ENCODE peak calls at places on chromosomes 13 and 19, in eight cellular contexts. T is colonic mucosa, R is Caco-2, X is iPS DF 6.9, S is HCT116, H is adipocyte, N is fibroblast of lung, W is ovary. J is an unnamed sample.

GRCh38 chr13:30319130-30319529 is 11.8 kb upstream of the KATNAL1 start:
- DNase-seq in W (no peak), H (no peak), T (no peak), S (no peak), X (no peak), N (no peak), R (no peak), J (peak; percentile 88)

GRCh38 chr13:90622547-90622946 is 724.9 kb upstream of the MIR17HG start:
- DNase-seq in H (peak; percentile 4), N (peak; percentile 66), S (no peak), W (no peak), X (no peak), T (no peak), R (no peak), J (no peak)

GRCh38 chr13:46905249-46905648 is 8.4 kb upstream of the HTR2A start:
- DNase-seq in T (no peak), R (no peak), N (no peak), W (no peak), S (no peak), X (no peak), H (no peak), J (no peak)

GRCh38 chr13:51818771-51819511 is 15.0 kb upstream of the DHRS12 start:
- DNase-seq in X (no peak), W (no peak), T (no peak), H (peak; percentile 91), S (no peak), R (no peak), N (peak; percentile 40), J (no peak)

GRCh38 chr19:30168760-30169159 is 203.4 kb upstream of the ZNF536 start:
- DNase-seq in T (no peak), W (no peak), R (no peak), N (no peak), H (no peak), X (no peak), S (no peak), J (no peak)

GRCh38 chr13:44011036-44011435 is 131.3 kb downstream of the LACC1 start:
- DNase-seq in T (no peak), W (no peak), N (peak; percentile 55), R (no peak), X (no peak), H (no peak), S (no peak), J (no peak)

GRCh38 chr13:44108345-44108858 is 228.7 kb downstream of the LACC1 start:
- DNase-seq in N (no peak), R (peak; percentile 89), S (no peak), T (peak; percentile 89), H (no peak), W (no peak), X (no peak), J (no peak)

GRCh38 chr13:57629391-57629804 is 2.1 kb upstream of the PCDH17 start:
- DNase-seq in H (peak; percentile 13), N (no peak), T (no peak), R (no peak), X (no peak), W (no peak), S (no peak), J (no peak)

GRCh38 chr13:33578786-33579185 is 239.2 kb upstream of the RFC3 start:
- DNase-seq in N (peak; percentile 23), X (no peak), R (no peak), W (no peak), H (no peak), S (no peak), T (no peak), J (no peak)

GRCh38 chr19:47158879-47159509 is 28.4 kb downstream of the SAE1 start:
- DNase-seq in R (no peak), W (no peak), S (no peak), T (no peak), N (peak; percentile 78), X (no peak), H (no peak), J (no peak)

GRCh38 chr13:65292488-65292901 is 1937.6 kb downstream of the PCDH9 start:
- DNase-seq in W (no peak), S (no peak), N (peak; percentile 87), X (no peak), H (peak; percentile 77), R (peak; percentile 17), T (no peak), J (no peak)

GRCh38 chr13:52356327-52356726 is 49.6 kb downstream of the THSD1 start:
- DNase-seq in R (no peak), W (no peak), N (peak; percentile 86), X (no peak), H (peak; percentile 25), T (no peak), S (no peak), J (no peak)

GRCh38 chr13:95298971-95299627 is 2.2 kb downstream of the ABCC4 start:
- DNase-seq in W (no peak), T (no peak), X (no peak), R (peak; percentile 24), N (peak; percentile 94), S (peak; percentile 36), H (peak; percentile 23), J (no peak)

GRCh38 chr13:102291587-102292218 is 110.1 kb downstream of the FGF14 start:
- DNase-seq in T (no peak), S (no peak), N (peak; percentile 38), X (no peak), R (no peak), W (no peak), H (no peak), J (no peak)

GRCh38 chr19:11446652-11447301 is 11.3 kb downstream of the PRKCSH start:
- DNase-seq in H (peak; percentile 63), R (peak; percentile 72), W (peak; percentile 61), N (no peak), X (no peak), T (peak; percentile 62), S (no peak), J (no peak)
- H3K36me3 ChIP-seq in H (peaks cover 61% of the 10 kb centered on the region), R (peaks cover 2% of the 10 kb centered on the region), W (no peaks in the 10 kb centered on the region), N (peaks cover 32% of the 10 kb centered on the region), X (peaks cover 44% of the 10 kb centered on the region), T (no peaks in the 10 kb centered on the region), S (peaks cover 43% of the 10 kb centered on the region), J (peaks cover 63% of the 10 kb centered on the region)

DNA sequence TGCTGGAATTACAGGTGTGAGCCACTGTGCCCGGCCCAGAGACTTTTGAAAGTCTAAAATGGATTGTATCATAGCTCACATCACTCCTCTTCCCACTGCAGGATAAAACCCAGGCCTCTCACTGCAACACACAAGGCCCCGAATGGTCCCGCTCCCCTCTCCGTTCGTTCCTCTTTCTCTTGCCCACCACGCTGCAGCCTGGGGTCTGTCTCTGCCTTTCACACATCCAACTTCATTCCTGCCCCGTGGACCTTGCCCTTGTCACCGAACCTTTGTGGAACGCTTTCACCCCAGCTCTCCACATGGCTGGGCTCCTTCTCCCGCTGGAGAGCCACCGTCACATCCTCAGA is 42.6 kb downstream of the NFIC start:
- DNase-seq in N (no peak), S (no peak), H (no peak), R (no peak), T (no peak), X (no peak), W (no peak), J (no peak)
- H3K4me1 ChIP-seq in N (peaks cover 18% of the 10 kb centered on the region), S (peaks cover 3% of the 10 kb centered on the region), H (peaks cover 38% of the 10 kb centered on the region), R (no peaks in the 10 kb centered on the region), T (no peaks in the 10 kb centered on the region), X (no peaks in the 10 kb centered on the region), W (peaks cover 13% of the 10 kb centered on the region), J (no peaks in the 10 kb centered on the region)

GRCh38 chr13:99302637-99303505 is 4.3 kb downstream of the GPR183 start:
- DNase-seq in R (no peak), H (no peak), W (no peak), N (no peak), T (no peak), X (no peak), S (no peak), J (no peak)
- H3K4me3 ChIP-seq in R (no peak overlapping the region), H (no peak overlapping the region), W (no peak overlapping the region), N (no peak overlapping the region), T (no peak overlapping the region), X (no peak overlapping the region), S (no peak overlapping the region), J (no peak overlapping the region)

DNA sequence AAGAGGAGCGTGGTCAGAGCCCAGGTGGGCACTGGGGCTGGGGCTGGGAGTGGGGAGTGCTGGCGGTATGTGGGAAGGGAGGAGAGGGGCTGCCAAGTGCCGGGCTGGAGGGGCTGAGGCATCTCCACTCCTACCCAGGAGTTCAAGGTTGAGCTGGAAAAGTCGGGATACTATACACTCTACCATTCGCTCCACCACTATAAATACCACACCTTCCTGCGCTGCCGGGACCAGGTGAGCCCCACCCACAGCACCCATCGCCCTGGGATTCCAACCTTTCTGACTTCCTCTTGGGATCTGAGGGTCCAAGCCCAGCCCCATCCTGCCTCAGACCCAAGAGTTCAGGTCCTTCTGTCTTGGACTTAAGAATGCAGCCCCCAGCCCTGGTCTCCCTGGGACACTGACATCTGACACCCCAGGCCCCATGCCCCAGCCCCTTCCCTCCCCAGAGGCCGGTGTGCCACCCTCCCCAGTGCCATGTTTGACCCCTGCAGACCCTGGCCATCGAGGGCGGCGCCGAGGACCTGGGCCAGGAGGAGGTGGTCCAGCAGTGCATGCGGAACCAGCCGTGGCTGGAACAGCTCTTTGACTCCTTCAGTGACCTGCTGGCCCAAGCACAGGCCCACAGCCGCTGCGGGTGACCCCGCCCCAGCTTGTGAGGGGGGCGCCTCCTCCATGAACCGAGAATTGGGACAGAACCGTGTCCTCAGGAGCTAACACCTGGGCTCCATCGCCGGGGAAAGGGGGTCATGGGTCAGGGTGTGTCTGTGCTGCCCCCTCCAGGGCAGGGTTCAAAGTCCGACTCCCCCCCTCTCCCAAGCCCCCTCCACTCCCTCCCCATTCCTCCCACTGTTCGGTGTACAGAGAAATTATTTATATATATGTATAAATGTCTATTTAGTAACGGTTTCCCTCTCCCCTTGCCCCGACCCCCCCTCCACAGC is 14.7 kb downstream of the RRAS start:
- DNase-seq in X (no peak), S (no peak), T (no peak), N (no peak), W (no peak), R (no peak), H (no peak), J (no peak)
- H3K36me3 ChIP-seq in X (peaks cover 23% of the 10 kb centered on the region), S (no peaks in the 10 kb centered on the region), T (no peaks in the 10 kb centered on the region), N (peaks cover 8% of the 10 kb centered on the region), W (no peaks in the 10 kb centered on the region), R (peaks cover 1% of the 10 kb centered on the region), H (peaks cover 24% of the 10 kb centered on the region), J (peaks cover 25% of the 10 kb centered on the region)

GRCh38 chr19:12786149-12786870 is 5.0 kb upstream of the JUNB start:
- DNase-seq in W (peak; percentile 47), S (no peak), X (no peak), R (no peak), N (no peak), H (no peak), T (peak; percentile 88), J (no peak)
- H3K4me1 ChIP-seq in W (peaks cover 17% of the 10 kb centered on the region), S (peaks cover 94% of the 10 kb centered on the region), X (peaks cover 17% of the 10 kb centered on the region), R (peaks cover 49% of the 10 kb centered on the region), N (peaks cover 46% of the 10 kb centered on the region), H (peaks cover 63% of the 10 kb centered on the region), T (peaks cover 35% of the 10 kb centered on the region), J (peaks cover 25% of the 10 kb centered on the region)

GRCh38 chr19:38182536-38183210 is 41.3 kb downstream of the DPF1 start:
- DNase-seq in W (no peak), S (no peak), T (no peak), X (no peak), N (no peak), H (no peak), R (no peak), J (no peak)

GRCh38 chr19:38184815-38185214 is 39.2 kb downstream of the DPF1 start:
- DNase-seq in X (no peak), W (no peak), S (no peak), T (no peak), N (no peak), H (no peak), R (no peak), J (no peak)

GRCh38 chr19:38180071-38180470 is 44.0 kb downstream of the DPF1 start:
- DNase-seq in X (no peak), N (no peak), W (no peak), H (no peak), T (no peak), S (no peak), R (no peak), J (no peak)

GRCh38 chr19:38183227-38183914 is 40.7 kb downstream of the DPF1 start:
- DNase-seq in R (no peak), H (no peak), T (no peak), N (no peak), X (peak; percentile 39), W (peak; percentile 57), S (no peak), J (peak; percentile 49)
- H3K4me3 ChIP-seq in R (no peak overlapping the region), H (peak overlapping the region; percentile 71), T (peak overlapping the region; percentile 9), N (peak overlapping the region; percentile 11), X (peak overlapping the region; percentile 21), W (no peak overlapping the region), S (no peak overlapping the region), J (no peak overlapping the region)

J was measured in HAP-1.